ENCODE peak calls at places on chromosomes 7 and 10, in four cellular contexts. One of them, this sample, is unnamed.

GRCh38 chr7:134727711-134728110 is 51.7 kb upstream of the CALD1 start:
- DNase-seq in fibroblast of lung: no peak
- DNase-seq in B cell: no peak
- DNase-seq in stimulated activated naive CD4-positive, alpha-beta T cell: no peak
- DNase-seq in this sample: no peak

GRCh38 chr10:105793071-105793470 is 1152.0 kb downstream of the SORCS3 start:
- DNase-seq in fibroblast of lung: no peak
- DNase-seq in stimulated activated naive CD4-positive, alpha-beta T cell: no peak
- DNase-seq in B cell: no peak
- DNase-seq in this sample: no peak

GRCh38 chr10:75201793-75202307 is 8.7 kb upstream of the VDAC2 start:
- DNase-seq in stimulated activated naive CD4-positive, alpha-beta T cell: no peak
- DNase-seq in fibroblast of lung: no peak
- DNase-seq in B cell: no peak
- DNase-seq in this sample: no peak

GRCh38 chr7:106346167-106346677 is 61.4 kb upstream of the NAMPT start:
- DNase-seq in fibroblast of lung: peak
- DNase-seq in stimulated activated naive CD4-positive, alpha-beta T cell: no peak
- DNase-seq in B cell: no peak
- DNase-seq in this sample: no peak

GRCh38 chr10:43594944-43595589 is 11.2 kb upstream of the ZNF485 start:
- DNase-seq in fibroblast of lung: peak
- DNase-seq in B cell: no peak
- DNase-seq in stimulated activated naive CD4-positive, alpha-beta T cell: peak
- DNase-seq in this sample: no peak

GRCh38 chr10:79266543-79267312 is 80.5 kb upstream of the PPIF start:
- DNase-seq in stimulated activated naive CD4-positive, alpha-beta T cell: no peak
- DNase-seq in B cell: peak
- DNase-seq in fibroblast of lung: peak
- DNase-seq in this sample: no peak

GRCh38 chr10:50561266-50561665 is 62.5 kb downstream of the SGMS1 start:
- DNase-seq in fibroblast of lung: peak
- DNase-seq in B cell: no peak
- DNase-seq in stimulated activated naive CD4-positive, alpha-beta T cell: no peak
- DNase-seq in this sample: no peak

GRCh38 chr7:5143935-5144903 is 45.8 kb upstream of the WIPI2 start:
- DNase-seq in fibroblast of lung: no peak
- DNase-seq in B cell: peak
- DNase-seq in stimulated activated naive CD4-positive, alpha-beta T cell: peak
- DNase-seq in this sample: no peak

GRCh38 chr7:1956611-1957470 is 275.9 kb downstream of the MAD1L1 start:
- DNase-seq in stimulated activated naive CD4-positive, alpha-beta T cell: no peak
- DNase-seq in B cell: no peak
- DNase-seq in fibroblast of lung: no peak
- DNase-seq in this sample: no peak